ENCODE peak calls at places on chromosomes 2 and 18, in eight cellular contexts. One of them, this sample, is unnamed.

GRCh38 chr18:75730249-75730648 is 302.7 kb upstream of the SMIM21 start:
- DNase-seq in heart left ventricle: no peak
- DNase-seq in lower lobe of right lung: no peak
- DNase-seq in PC-3: no peak
- DNase-seq in IMR-90: no peak
- DNase-seq in colonic mucosa: no peak
- DNase-seq in tibial artery: no peak
- DNase-seq in hepatocyte: no peak
- DNase-seq in this sample: no peak

GRCh38 chr18:58842978-58843661 is 21.6 kb upstream of the ZNF532 start:
- DNase-seq in heart left ventricle: peak
- DNase-seq in IMR-90: no peak
- DNase-seq in tibial artery: no peak
- DNase-seq in lower lobe of right lung: no peak
- DNase-seq in hepatocyte: no peak
- DNase-seq in colonic mucosa: no peak
- DNase-seq in PC-3: no peak
- DNase-seq in this sample: no peak

GRCh38 chr2:120551540-120551939 is 184.1 kb upstream of the GLI2 start:
- DNase-seq in hepatocyte: no peak
- DNase-seq in heart left ventricle: no peak
- DNase-seq in tibial artery: no peak
- DNase-seq in lower lobe of right lung: no peak
- DNase-seq in colonic mucosa: no peak
- DNase-seq in IMR-90: peak
- DNase-seq in PC-3: no peak
- DNase-seq in this sample: no peak

GRCh38 chr2:200028998-200029397 is 73.6 kb downstream of the MAIP1 start:
- DNase-seq in hepatocyte: no peak
- DNase-seq in tibial artery: no peak
- DNase-seq in PC-3: no peak
- DNase-seq in lower lobe of right lung: no peak
- DNase-seq in heart left ventricle: no peak
- DNase-seq in colonic mucosa: no peak
- DNase-seq in IMR-90: peak
- DNase-seq in this sample: no peak

GRCh38 chr2:139885921-139886498 is 1105.8 kb upstream of the NXPH2 start:
- DNase-seq in PC-3: no peak
- DNase-seq in lower lobe of right lung: no peak
- DNase-seq in hepatocyte: no peak
- DNase-seq in colonic mucosa: no peak
- DNase-seq in heart left ventricle: no peak
- DNase-seq in tibial artery: no peak
- DNase-seq in IMR-90: no peak
- DNase-seq in this sample: no peak

GRCh38 chr2:193542762-193543161 is 1348.0 kb upstream of the TMEFF2 start:
- DNase-seq in lower lobe of right lung: no peak
- DNase-seq in colonic mucosa: no peak
- DNase-seq in PC-3: no peak
- DNase-seq in heart left ventricle: no peak
- DNase-seq in tibial artery: no peak
- DNase-seq in IMR-90: no peak
- DNase-seq in hepatocyte: no peak
- DNase-seq in this sample: no peak

GRCh38 chr2:26214759-26215158 is 29.7 kb downstream of the HADHA start:
- DNase-seq in heart left ventricle: no peak
- DNase-seq in tibial artery: no peak
- DNase-seq in lower lobe of right lung: no peak
- DNase-seq in colonic mucosa: no peak
- DNase-seq in hepatocyte: no peak
- DNase-seq in IMR-90: no peak
- DNase-seq in PC-3: no peak
- DNase-seq in this sample: no peak

GRCh38 chr2:64854773-64855237 is 134.4 kb upstream of the SLC1A4 start:
- DNase-seq in heart left ventricle: peak
- DNase-seq in colonic mucosa: no peak
- DNase-seq in IMR-90: peak
- DNase-seq in tibial artery: peak
- DNase-seq in PC-3: no peak
- DNase-seq in hepatocyte: no peak
- DNase-seq in lower lobe of right lung: no peak
- DNase-seq in this sample: no peak

GRCh38 chr2:7377861-7378569 is 460.8 kb downstream of the RNF144A start:
- DNase-seq in hepatocyte: peak
- DNase-seq in heart left ventricle: peak
- DNase-seq in colonic mucosa: no peak
- DNase-seq in IMR-90: no peak
- DNase-seq in PC-3: peak
- DNase-seq in tibial artery: no peak
- DNase-seq in lower lobe of right lung: no peak
- DNase-seq in this sample: peak

GRCh38 chr18:40917096-40917495 is 1037.9 kb upstream of the PIK3C3 start:
- DNase-seq in colonic mucosa: no peak
- DNase-seq in IMR-90: peak
- DNase-seq in heart left ventricle: no peak
- DNase-seq in PC-3: peak
- DNase-seq in tibial artery: no peak
- DNase-seq in lower lobe of right lung: no peak
- DNase-seq in hepatocyte: no peak
- DNase-seq in this sample: no peak

GRCh38 chr2:74042606-74043005 is 57.9 kb downstream of the TET3 start:
- DNase-seq in tibial artery: no peak
- DNase-seq in colonic mucosa: no peak
- DNase-seq in PC-3: no peak
- DNase-seq in heart left ventricle: no peak
- DNase-seq in IMR-90: no peak
- DNase-seq in lower lobe of right lung: no peak
- DNase-seq in hepatocyte: no peak
- DNase-seq in this sample: no peak

GRCh38 chr2:133495226-133495625 is 73.0 kb downstream of the NCKAP5 start:
- DNase-seq in heart left ventricle: no peak
- DNase-seq in tibial artery: no peak
- DNase-seq in IMR-90: no peak
- DNase-seq in colonic mucosa: no peak
- DNase-seq in lower lobe of right lung: no peak
- DNase-seq in PC-3: no peak
- DNase-seq in hepatocyte: peak
- DNase-seq in this sample: no peak

GRCh38 chr2:147647816-147648215 is 197.0 kb upstream of the ACVR2A start:
- DNase-seq in lower lobe of right lung: no peak
- DNase-seq in tibial artery: no peak
- DNase-seq in PC-3: no peak
- DNase-seq in hepatocyte: no peak
- DNase-seq in colonic mucosa: no peak
- DNase-seq in IMR-90: no peak
- DNase-seq in heart left ventricle: no peak
- DNase-seq in this sample: no peak

GRCh38 chr2:147646999-147647588 is 197.7 kb upstream of the ACVR2A start:
- DNase-seq in lower lobe of right lung: no peak
- DNase-seq in hepatocyte: no peak
- DNase-seq in PC-3: no peak
- DNase-seq in tibial artery: no peak
- DNase-seq in heart left ventricle: no peak
- DNase-seq in colonic mucosa: no peak
- DNase-seq in IMR-90: no peak
- DNase-seq in this sample: no peak

GRCh38 chr2:147649963-147650362 is 194.9 kb upstream of the ACVR2A start:
- DNase-seq in colonic mucosa: no peak
- DNase-seq in tibial artery: no peak
- DNase-seq in hepatocyte: no peak
- DNase-seq in PC-3: peak
- DNase-seq in IMR-90: no peak
- DNase-seq in heart left ventricle: no peak
- DNase-seq in lower lobe of right lung: no peak
- DNase-seq in this sample: no peak

GRCh38 chr2:147649288-147649687 is 195.5 kb upstream of the ACVR2A start:
- DNase-seq in tibial artery: no peak
- DNase-seq in hepatocyte: no peak
- DNase-seq in IMR-90: no peak
- DNase-seq in colonic mucosa: no peak
- DNase-seq in PC-3: no peak
- DNase-seq in heart left ventricle: no peak
- DNase-seq in lower lobe of right lung: no peak
- DNase-seq in this sample: no peak

GRCh38 chr2:147648471-147648870 is 196.4 kb upstream of the ACVR2A start:
- DNase-seq in colonic mucosa: no peak
- DNase-seq in hepatocyte: no peak
- DNase-seq in IMR-90: no peak
- DNase-seq in heart left ventricle: no peak
- DNase-seq in PC-3: peak
- DNase-seq in lower lobe of right lung: no peak
- DNase-seq in tibial artery: no peak
- DNase-seq in this sample: no peak
- TF ChIP-seq CTCF in colonic mucosa: no peak
- TF ChIP-seq CTCF in hepatocyte: no peak
- TF ChIP-seq CTCF in IMR-90: no peak
- TF ChIP-seq CTCF in heart left ventricle: no peak
- TF ChIP-seq CTCF in PC-3: no peak
- TF ChIP-seq CTCF in lower lobe of right lung: no peak
- TF ChIP-seq CTCF in tibial artery: no peak
- TF ChIP-seq CTCF in this sample: no peak

GRCh38 chr2:191724015-191724414 is 46.1 kb downstream of the NABP1 start:
- DNase-seq in colonic mucosa: no peak
- DNase-seq in tibial artery: no peak
- DNase-seq in IMR-90: no peak
- DNase-seq in hepatocyte: no peak
- DNase-seq in lower lobe of right lung: no peak
- DNase-seq in heart left ventricle: no peak
- DNase-seq in PC-3: no peak
- DNase-seq in this sample: no peak

DNA sequence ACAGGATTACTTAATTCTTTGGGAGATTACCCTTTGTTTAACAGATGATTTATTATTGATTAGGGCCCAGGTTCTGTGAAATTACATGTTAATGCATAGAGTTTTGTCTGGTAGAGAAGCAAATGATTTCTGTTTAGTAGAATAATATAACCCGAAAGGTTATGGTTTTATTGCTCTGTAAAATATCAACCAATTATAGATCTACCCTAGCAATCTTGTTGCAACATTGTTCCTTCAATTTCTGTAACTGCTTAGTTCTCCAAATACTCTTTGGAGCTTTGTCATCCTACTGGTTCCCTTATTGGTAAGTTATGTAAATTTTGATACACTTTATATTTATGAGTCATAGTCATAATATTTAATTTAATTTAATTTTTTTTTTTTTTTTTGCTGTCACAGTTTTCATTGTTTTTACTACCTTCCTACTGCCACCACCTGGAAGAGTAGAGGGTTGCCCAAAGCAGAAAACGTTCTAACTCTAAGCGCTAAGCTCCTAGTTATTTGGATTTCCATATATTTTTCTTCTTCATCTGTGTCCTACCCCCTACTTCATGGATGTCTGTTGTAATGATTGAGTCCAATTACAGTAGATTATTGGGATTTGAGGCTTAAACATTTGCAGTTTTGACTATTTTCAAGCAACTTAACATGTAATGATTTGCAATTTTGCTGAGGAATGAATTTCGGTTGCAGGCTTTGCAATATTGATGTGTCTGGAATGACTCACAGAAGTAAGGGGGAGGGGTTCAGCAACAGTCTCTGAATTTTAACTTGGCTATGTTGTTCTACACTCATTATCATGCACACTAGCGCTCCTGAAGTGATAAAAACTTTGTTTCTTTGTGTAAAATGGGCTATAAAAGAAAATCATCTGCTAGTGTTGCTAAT is 51.0 kb downstream of the NABP1 start:
- DNase-seq in tibial artery: no peak
- DNase-seq in IMR-90: peak
- DNase-seq in lower lobe of right lung: no peak
- DNase-seq in colonic mucosa: no peak
- DNase-seq in heart left ventricle: no peak
- DNase-seq in PC-3: peak
- DNase-seq in hepatocyte: no peak
- DNase-seq in this sample: no peak
- TF ChIP-seq CTCF in tibial artery: no peak
- TF ChIP-seq CTCF in IMR-90: no peak
- TF ChIP-seq CTCF in lower lobe of right lung: no peak
- TF ChIP-seq CTCF in colonic mucosa: no peak
- TF ChIP-seq CTCF in heart left ventricle: no peak
- TF ChIP-seq CTCF in PC-3: peak
- TF ChIP-seq CTCF in hepatocyte: no peak
- TF ChIP-seq CTCF in this sample: peak

DNA sequence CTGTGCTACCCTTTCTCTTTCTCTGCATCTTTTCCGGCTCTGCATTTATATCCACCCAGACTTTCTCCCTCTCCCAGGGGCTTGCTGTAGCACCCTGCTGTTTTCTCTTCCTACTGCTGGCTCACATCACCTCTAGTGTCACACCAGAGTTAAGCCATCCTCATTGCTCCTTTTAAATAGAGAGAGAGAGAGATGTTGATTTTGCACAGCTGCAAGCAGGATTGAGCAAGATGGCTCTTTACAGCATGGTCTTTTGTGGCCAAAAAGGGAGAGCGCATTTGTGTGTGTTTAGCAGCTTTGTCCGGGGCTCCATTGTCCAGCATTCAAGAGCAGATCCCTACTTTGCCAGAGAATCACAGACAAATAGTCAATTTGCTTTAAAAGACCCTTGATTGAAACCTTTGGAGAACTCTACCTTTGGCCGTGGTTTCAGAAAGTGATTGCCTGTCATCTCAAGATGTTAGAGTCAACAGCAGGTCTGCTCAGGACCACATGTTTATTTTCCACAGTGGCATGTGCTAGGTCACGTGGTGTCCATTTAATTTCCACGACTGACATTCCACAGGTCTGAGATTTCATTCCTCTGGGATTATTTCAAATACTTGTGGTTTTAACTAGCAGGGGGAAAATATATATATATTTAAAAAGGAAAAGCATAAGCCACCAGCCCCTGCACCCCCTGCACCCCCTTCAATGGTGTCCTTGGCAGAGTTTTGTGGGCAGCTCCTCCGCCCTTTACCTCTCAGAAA is 360.0 kb upstream of the SLC14A2 start:
- DNase-seq in colonic mucosa: no peak
- DNase-seq in heart left ventricle: no peak
- DNase-seq in PC-3: peak
- DNase-seq in hepatocyte: peak
- DNase-seq in tibial artery: no peak
- DNase-seq in lower lobe of right lung: no peak
- DNase-seq in IMR-90: peak
- DNase-seq in this sample: no peak
- TF ChIP-seq CTCF in colonic mucosa: no peak
- TF ChIP-seq CTCF in heart left ventricle: no peak
- TF ChIP-seq CTCF in PC-3: no peak
- TF ChIP-seq CTCF in hepatocyte: no peak
- TF ChIP-seq CTCF in tibial artery: no peak
- TF ChIP-seq CTCF in lower lobe of right lung: no peak
- TF ChIP-seq CTCF in IMR-90: no peak
- TF ChIP-seq CTCF in this sample: no peak

DNA sequence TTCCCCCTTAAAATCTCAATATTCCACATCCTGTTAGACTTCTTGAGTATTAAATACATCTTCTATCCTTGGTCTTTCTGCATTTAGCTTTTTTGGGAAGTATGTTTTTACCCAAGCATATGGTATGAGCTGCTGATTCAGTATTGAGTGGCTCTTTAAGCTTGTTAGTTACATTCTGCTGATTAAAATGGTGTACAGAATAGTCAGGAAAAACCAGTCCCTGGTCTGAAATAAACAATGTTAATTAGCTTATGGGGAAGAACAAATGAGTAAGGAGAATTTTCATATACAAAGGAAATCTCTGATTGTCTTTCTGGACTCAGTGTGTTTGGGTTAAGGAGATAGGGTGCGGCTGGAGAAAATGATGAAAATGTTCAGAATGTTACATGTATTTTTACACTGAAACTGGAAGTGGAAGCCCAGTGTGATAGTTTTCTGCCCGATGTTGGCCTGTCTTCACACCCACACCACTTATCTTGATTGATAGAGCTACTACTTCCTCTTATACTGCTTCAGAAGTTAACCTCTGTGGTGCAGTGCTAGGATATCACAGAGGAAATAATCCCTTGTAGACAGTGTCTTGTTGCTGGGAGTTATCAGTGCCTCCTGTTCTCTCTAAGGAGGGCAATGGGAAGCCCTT is 84.0 kb downstream of the MSH2 start:
- DNase-seq in colonic mucosa: no peak
- DNase-seq in IMR-90: peak
- DNase-seq in lower lobe of right lung: no peak
- DNase-seq in hepatocyte: no peak
- DNase-seq in tibial artery: no peak
- DNase-seq in heart left ventricle: no peak
- DNase-seq in PC-3: no peak
- DNase-seq in this sample: no peak
- TF ChIP-seq CTCF in colonic mucosa: no peak
- TF ChIP-seq CTCF in IMR-90: no peak
- TF ChIP-seq CTCF in lower lobe of right lung: no peak
- TF ChIP-seq CTCF in hepatocyte: no peak
- TF ChIP-seq CTCF in tibial artery: no peak
- TF ChIP-seq CTCF in heart left ventricle: no peak
- TF ChIP-seq CTCF in PC-3: no peak
- TF ChIP-seq CTCF in this sample: no peak

This sample was measured in endothelial cell.